ENCODE peak calls at places on chromosomes 7 and 10, in seven cellular contexts. O is IMR-90, L is H9, R is mesendoderm, N is neuronal stem cell, J is mesenchymal stem cell, G is H1. D is an unnamed sample.

GRCh38 chr7:132138817-132139216 is 437.5 kb downstream of the PLXNA4 start:
- DNase-seq in O (no peak), L (no peak), R (peak; percentile 26), N (peak; percentile 14), J (no peak), G (no peak), D (no peak)

GRCh38 chr7:27784399-27785053 is 44.6 kb downstream of the TAX1BP1 start:
- DNase-seq in O (peak; percentile 70), L (no peak), R (peak; percentile 58), N (peak; percentile 14), J (peak; percentile 77), G (no peak), D (peak; percentile 85)

GRCh38 chr7:17633099-17633498 is 307.2 kb downstream of the SNX13 start:
- DNase-seq in O (peak; percentile 59), L (no peak), R (peak; percentile 20), N (no peak), J (peak; percentile 84), G (no peak), D (peak; percentile 19)

GRCh38 chr10:33067481-33067880 is 109.5 kb upstream of the ITGB1 start:
- DNase-seq in O (peak; percentile 42), L (no peak), R (no peak), N (no peak), J (no peak), G (no peak), D (no peak)

GRCh38 chr10:70656489-70656888 is 15.8 kb upstream of the ADAMTS14 start:
- DNase-seq in O (peak; percentile 98), L (no peak), R (peak; percentile 45), N (no peak), J (peak; percentile 96), G (no peak), D (peak; percentile 62)

GRCh38 chr10:72226418-72227027 is 10.4 kb upstream of the ASCC1 start:
- DNase-seq in O (no peak), L (no peak), R (no peak), N (no peak), J (no peak), G (no peak), D (no peak)

GRCh38 chr7:816751-817671 is 15.3 kb upstream of the SUN1 start:
- DNase-seq in O (no peak), L (no peak), R (peak; percentile 55), N (peak; percentile 32), J (peak; percentile 54), G (no peak), D (no peak)

GRCh38 chr10:11823122-11823988 is at the start of gene PROSER2:
- DNase-seq in O (peak; percentile 52), L (peak; percentile 39), R (peak; percentile 59), N (peak; percentile 41), J (peak; percentile 61), G (no peak), D (peak; percentile 26)

GRCh38 chr10:77350711-77351119 is 286.9 kb downstream of the KCNMA1 start:
- DNase-seq in O (peak; percentile 100), L (no peak), R (peak; percentile 72), N (no peak), J (peak; percentile 99), G (no peak), D (peak; percentile 46)

GRCh38 chr10:132637477-132638129 is 100.0 kb downstream of the INPP5A start:
- DNase-seq in O (peak; percentile 73), L (peak; percentile 53), R (peak; percentile 81), N (peak; percentile 42), J (peak; percentile 73), G (no peak), D (no peak)

DNA sequence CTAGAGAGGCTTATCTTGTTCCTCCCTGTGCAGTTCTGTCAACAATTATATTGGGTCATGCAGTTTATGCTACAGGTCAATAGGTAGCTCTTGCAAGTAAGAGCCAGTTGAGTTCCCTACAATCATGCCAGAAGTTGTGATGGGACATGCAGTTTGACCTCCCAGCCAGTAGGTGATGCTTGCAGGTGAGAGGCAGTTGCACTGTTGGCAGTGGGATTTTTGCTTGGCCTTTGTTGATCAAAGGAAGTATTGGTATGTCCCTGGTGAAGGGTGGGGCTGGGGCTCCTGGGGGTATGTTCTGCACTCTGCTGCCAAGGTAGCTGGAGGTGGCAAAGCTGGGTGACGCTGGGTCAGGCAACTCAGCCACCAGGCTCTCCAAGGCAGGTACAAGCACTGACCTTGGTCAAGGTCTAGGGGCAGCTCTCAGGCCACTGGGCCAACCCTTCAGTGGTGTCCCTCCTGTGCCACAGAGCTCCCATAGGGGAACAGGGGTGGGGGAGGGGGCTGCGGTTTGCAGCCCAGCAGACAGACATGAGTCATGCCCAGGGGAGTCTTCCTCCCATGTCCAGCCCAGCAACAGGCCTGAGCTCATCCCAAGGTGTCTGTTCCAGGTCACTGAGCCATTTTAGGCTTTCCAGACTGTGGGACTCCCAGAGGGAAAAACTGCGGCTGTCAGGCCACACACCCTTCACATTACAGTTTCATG is 43.3 kb downstream of the MEOX2 start:
- DNase-seq in O (no peak), L (no peak), R (peak; percentile 13), N (no peak), J (no peak), G (no peak), D (no peak)
- H3K23ac ChIP-seq in O (no peak overlapping the region), L (no peak overlapping the region), R (no peak overlapping the region), N (no peak overlapping the region), J (no peak overlapping the region), G (no peak overlapping the region), D (no peak overlapping the region)

DNA sequence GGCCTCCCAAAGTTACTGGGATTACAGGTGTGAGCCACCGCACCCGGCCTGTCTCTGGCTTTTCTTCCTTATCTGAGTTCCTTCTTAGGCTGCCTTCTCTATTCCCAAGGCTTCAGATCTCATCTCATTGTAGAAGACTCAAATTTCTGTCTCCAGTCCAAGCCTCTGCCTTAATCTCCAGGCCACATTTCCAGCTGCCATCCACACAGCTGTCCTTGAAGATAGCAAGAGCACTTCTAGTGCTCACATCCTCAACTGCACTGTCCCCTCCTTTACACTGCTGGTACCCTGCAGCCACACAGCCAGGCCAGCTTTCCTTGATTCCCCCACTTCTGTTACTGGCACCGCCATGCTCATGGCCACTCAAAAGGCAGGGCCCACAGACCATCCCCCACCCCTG is 35.6 kb downstream of the POLL start:
- DNase-seq in O (no peak), L (no peak), R (no peak), N (no peak), J (no peak), G (no peak), D (no peak)
- H3K23ac ChIP-seq in O (no peak overlapping the region), L (peak overlapping the region; percentile 55), R (no peak overlapping the region), N (no peak overlapping the region), J (no peak overlapping the region), G (no peak overlapping the region), D (no peak overlapping the region)

GRCh38 chr7:67673861-67674260 is 677.2 kb downstream of the TYW1 start:
- DNase-seq in O (no peak), L (no peak), R (no peak), N (no peak), J (no peak), G (no peak), D (no peak)
- H3K23ac ChIP-seq in O (no peak overlapping the region), L (no peak overlapping the region), R (no peak overlapping the region), N (no peak overlapping the region), J (no peak overlapping the region), G (no peak overlapping the region), D (no peak overlapping the region)

GRCh38 chr7:101943889-101944605 is 126.6 kb downstream of the CUX1 start:
- DNase-seq in O (no peak), L (no peak), R (no peak), N (no peak), J (no peak), G (no peak), D (no peak)
- H3K23ac ChIP-seq in O (peak overlapping the region; percentile 36), L (no peak overlapping the region), R (no peak overlapping the region), N (no peak overlapping the region), J (no peak overlapping the region), G (no peak overlapping the region), D (no peak overlapping the region)

GRCh38 chr7:158271646-158272045 is 316.0 kb downstream of the PTPRN2 start:
- DNase-seq in O (no peak), L (no peak), R (no peak), N (no peak), J (no peak), G (no peak), D (no peak)
- H3K23ac ChIP-seq in O (no peak overlapping the region), L (no peak overlapping the region), R (no peak overlapping the region), N (no peak overlapping the region), J (no peak overlapping the region), G (no peak overlapping the region), D (no peak overlapping the region)

GRCh38 chr7:128454808-128455555 is 696 bp upstream of the HILPDA start:
- DNase-seq in O (peak; percentile 41), L (no peak), R (peak; percentile 52), N (peak; percentile 40), J (no peak), G (no peak), D (peak; percentile 84)
- H3K23ac ChIP-seq in O (peak overlapping the region; percentile 83), L (no peak overlapping the region), R (no peak overlapping the region), N (no peak overlapping the region), J (no peak overlapping the region), G (no peak overlapping the region), D (no peak overlapping the region)

DNA sequence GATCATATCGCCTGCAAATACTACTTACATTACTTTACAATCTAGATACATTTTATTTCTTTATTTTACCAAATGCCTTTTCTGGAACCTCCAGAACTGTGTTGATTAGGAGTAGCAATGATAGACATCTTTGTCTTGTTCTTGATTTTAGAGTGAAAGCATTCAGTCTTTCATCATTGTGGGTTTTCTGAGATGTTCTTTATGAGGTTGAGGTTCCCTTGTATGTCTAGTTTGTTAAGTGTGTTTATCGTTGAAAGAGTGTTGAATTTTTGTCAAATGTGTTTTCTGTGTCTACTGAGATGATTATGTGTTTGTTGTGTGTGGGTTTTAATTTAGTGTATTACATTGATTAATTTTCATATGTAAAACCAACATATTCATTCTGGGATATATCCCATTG is 17.1 kb downstream of the SEPTIN7 start:
- DNase-seq in O (no peak), L (no peak), R (no peak), N (no peak), J (no peak), G (no peak), D (no peak)
- H3K23ac ChIP-seq in O (no peak overlapping the region), L (no peak overlapping the region), R (no peak overlapping the region), N (no peak overlapping the region), J (no peak overlapping the region), G (no peak overlapping the region), D (no peak overlapping the region)

D was measured in trophoblast cell.